ENCODE peak calls at places on chromosomes 7 and 10, in four cellular contexts. F, V, P and H are unnamed samples.

GRCh38 chr10:25068152-25069058 is 52.0 kb downstream of the THNSL1 start:
- DNase-seq in F (no peak), V (no peak), P (no peak), H (peak)

GRCh38 chr10:126387931-126388911 is at the start of gene ADAM12:
- DNase-seq in F (peak), V (no peak), P (no peak), H (no peak)

GRCh38 chr7:146000882-146001281 is 115.7 kb upstream of the CNTNAP2 start:
- DNase-seq in F (no peak), V (no peak), P (no peak), H (no peak)

GRCh38 chr7:52781250-52781649 is 254.2 kb upstream of the POM121L12 start:
- DNase-seq in F (no peak), V (no peak), P (no peak), H (no peak)

GRCh38 chr7:14144109-14144508 is 154.6 kb upstream of the ETV1 start:
- DNase-seq in F (no peak), V (no peak), P (no peak), H (no peak)

GRCh38 chr10:13270877-13271551 is 28.9 kb downstream of the PHYH start:
- DNase-seq in F (no peak), V (no peak), P (no peak), H (no peak)

GRCh38 chr7:148261996-148262688 is 328.4 kb upstream of the C7orf33 start:
- DNase-seq in F (no peak), V (no peak), P (no peak), H (no peak)

GRCh38 chr7:3861941-3862340 is 560.9 kb downstream of the SDK1 start:
- DNase-seq in F (no peak), V (no peak), P (no peak), H (no peak)

GRCh38 chr7:12102101-12102500 is 109.0 kb upstream of the TMEM106B start:
- DNase-seq in F (no peak), V (no peak), P (no peak), H (no peak)